ENCODE peak calls at places on chromosomes 16 and 17, in seven cellular contexts. One of them, this sample, is unnamed.

GRCh38 chr17:37088913-37089312 is 140.2 kb downstream of the AATF start:
- DNase-seq in AG09309: no peak
- DNase-seq in sigmoid colon: no peak
- DNase-seq in heart right ventricle: no peak
- DNase-seq in uterus: no peak
- DNase-seq in left ventricle myocardium inferior: no peak
- DNase-seq in WTC11: no peak
- DNase-seq in this sample: no peak

GRCh38 chr17:44548714-44549230 is 8.5 kb upstream of the FZD2 start:
- DNase-seq in left ventricle myocardium inferior: no peak
- DNase-seq in uterus: no peak
- DNase-seq in AG09309: no peak
- DNase-seq in sigmoid colon: no peak
- DNase-seq in heart right ventricle: no peak
- DNase-seq in WTC11: no peak
- DNase-seq in this sample: no peak

GRCh38 chr16:50631249-50631984 is 49.7 kb downstream of the SNX20 start:
- DNase-seq in WTC11: no peak
- DNase-seq in heart right ventricle: no peak
- DNase-seq in left ventricle myocardium inferior: no peak
- DNase-seq in AG09309: no peak
- DNase-seq in sigmoid colon: no peak
- DNase-seq in uterus: no peak
- DNase-seq in this sample: no peak

GRCh38 chr17:76716146-76716833 is 5.5 kb upstream of the MXRA7 start:
- DNase-seq in left ventricle myocardium inferior: peak; percentile 42
- DNase-seq in WTC11: no peak
- DNase-seq in AG09309: peak; percentile 100
- DNase-seq in sigmoid colon: peak; percentile 77
- DNase-seq in uterus: no peak
- DNase-seq in heart right ventricle: no peak
- DNase-seq in this sample: peak; percentile 100

GRCh38 chr17:19935169-19935568 is 42.5 kb downstream of the AKAP10 start:
- DNase-seq in sigmoid colon: no peak
- DNase-seq in uterus: no peak
- DNase-seq in heart right ventricle: no peak
- DNase-seq in AG09309: no peak
- DNase-seq in left ventricle myocardium inferior: no peak
- DNase-seq in WTC11: no peak
- DNase-seq in this sample: peak; percentile 47

GRCh38 chr16:54050281-54051210 is 236.0 kb downstream of the IRX3 start:
- DNase-seq in heart right ventricle: no peak
- DNase-seq in uterus: no peak
- DNase-seq in sigmoid colon: no peak
- DNase-seq in left ventricle myocardium inferior: no peak
- DNase-seq in WTC11: no peak
- DNase-seq in AG09309: peak; percentile 39
- DNase-seq in this sample: peak; percentile 55

GRCh38 chr17:28857848-28858360 is 3.1 kb downstream of the ERAL1 start:
- DNase-seq in heart right ventricle: no peak
- DNase-seq in uterus: no peak
- DNase-seq in sigmoid colon: no peak
- DNase-seq in left ventricle myocardium inferior: no peak
- DNase-seq in AG09309: no peak
- DNase-seq in WTC11: no peak
- DNase-seq in this sample: no peak

GRCh38 chr17:67386965-67387551 is 10.0 kb downstream of the PITPNC1 start:
- DNase-seq in uterus: no peak
- DNase-seq in AG09309: no peak
- DNase-seq in WTC11: peak; percentile 79
- DNase-seq in left ventricle myocardium inferior: peak; percentile 36
- DNase-seq in heart right ventricle: peak; percentile 62
- DNase-seq in sigmoid colon: no peak
- DNase-seq in this sample: peak; percentile 32

GRCh38 chr16:68528686-68529379 is 10.3 kb upstream of the ZFP90 start:
- DNase-seq in uterus: peak; percentile 85
- DNase-seq in sigmoid colon: peak; percentile 92
- DNase-seq in AG09309: no peak
- DNase-seq in left ventricle myocardium inferior: peak; percentile 84
- DNase-seq in WTC11: peak; percentile 91
- DNase-seq in heart right ventricle: peak; percentile 86
- DNase-seq in this sample: peak; percentile 86

GRCh38 chr17:28827672-28828071 is 14.9 kb downstream of the FAM222B start:
- DNase-seq in AG09309: no peak
- DNase-seq in WTC11: no peak
- DNase-seq in uterus: no peak
- DNase-seq in heart right ventricle: no peak
- DNase-seq in sigmoid colon: no peak
- DNase-seq in left ventricle myocardium inferior: no peak
- DNase-seq in this sample: no peak

GRCh38 chr17:17621254-17621653 is 29.7 kb upstream of the PEMT start:
- DNase-seq in uterus: no peak
- DNase-seq in WTC11: no peak
- DNase-seq in heart right ventricle: no peak
- DNase-seq in left ventricle myocardium inferior: no peak
- DNase-seq in sigmoid colon: no peak
- DNase-seq in AG09309: no peak
- DNase-seq in this sample: no peak

GRCh38 chr17:68324114-68324513 is 32.8 kb downstream of the ARSG start:
- DNase-seq in AG09309: no peak
- DNase-seq in left ventricle myocardium inferior: no peak
- DNase-seq in uterus: no peak
- DNase-seq in heart right ventricle: no peak
- DNase-seq in sigmoid colon: no peak
- DNase-seq in WTC11: no peak
- DNase-seq in this sample: no peak

GRCh38 chr16:27633721-27634120 is 83.8 kb downstream of the KATNIP start:
- DNase-seq in left ventricle myocardium inferior: no peak
- DNase-seq in AG09309: no peak
- DNase-seq in WTC11: no peak
- DNase-seq in heart right ventricle: no peak
- DNase-seq in sigmoid colon: no peak
- DNase-seq in uterus: no peak
- DNase-seq in this sample: no peak

GRCh38 chr16:70482624-70483023 is 28.2 kb downstream of the FCSK start:
- DNase-seq in heart right ventricle: no peak
- DNase-seq in left ventricle myocardium inferior: no peak
- DNase-seq in sigmoid colon: no peak
- DNase-seq in uterus: no peak
- DNase-seq in WTC11: no peak
- DNase-seq in AG09309: no peak
- DNase-seq in this sample: no peak

GRCh38 chr17:38893612-38894011 is 23.8 kb downstream of the LASP1 start:
- DNase-seq in sigmoid colon: no peak
- DNase-seq in left ventricle myocardium inferior: peak; percentile 56
- DNase-seq in WTC11: no peak
- DNase-seq in uterus: no peak
- DNase-seq in AG09309: no peak
- DNase-seq in heart right ventricle: peak; percentile 52
- DNase-seq in this sample: peak; percentile 71

GRCh38 chr16:78563905-78564304 is 464.5 kb downstream of the WWOX start:
- DNase-seq in sigmoid colon: no peak
- DNase-seq in AG09309: no peak
- DNase-seq in heart right ventricle: peak; percentile 14
- DNase-seq in WTC11: no peak
- DNase-seq in left ventricle myocardium inferior: no peak
- DNase-seq in uterus: no peak
- DNase-seq in this sample: no peak

GRCh38 chr16:12951392-12951791 is 50.0 kb downstream of the SHISA9 start:
- DNase-seq in sigmoid colon: no peak
- DNase-seq in WTC11: peak; percentile 18
- DNase-seq in left ventricle myocardium inferior: no peak
- DNase-seq in AG09309: no peak
- DNase-seq in heart right ventricle: no peak
- DNase-seq in uterus: no peak
- DNase-seq in this sample: no peak

GRCh38 chr16:88741368-88741767 is 35.1 kb downstream of the CTU2 start:
- DNase-seq in uterus: no peak
- DNase-seq in left ventricle myocardium inferior: no peak
- DNase-seq in AG09309: no peak
- DNase-seq in sigmoid colon: no peak
- DNase-seq in WTC11: no peak
- DNase-seq in heart right ventricle: no peak
- DNase-seq in this sample: no peak

GRCh38 chr17:53837131-53837530 is 14.4 kb downstream of the KIF2B start:
- DNase-seq in WTC11: no peak
- DNase-seq in AG09309: no peak
- DNase-seq in sigmoid colon: no peak
- DNase-seq in uterus: no peak
- DNase-seq in heart right ventricle: no peak
- DNase-seq in left ventricle myocardium inferior: no peak
- DNase-seq in this sample: peak; percentile 1
- TF ChIP-seq CTCF in WTC11: no peak
- TF ChIP-seq CTCF in AG09309: no peak
- TF ChIP-seq CTCF in sigmoid colon: no peak
- TF ChIP-seq CTCF in uterus: no peak
- TF ChIP-seq CTCF in heart right ventricle: no peak
- TF ChIP-seq CTCF in left ventricle myocardium inferior: no peak
- TF ChIP-seq CTCF in this sample: no peak

DNA sequence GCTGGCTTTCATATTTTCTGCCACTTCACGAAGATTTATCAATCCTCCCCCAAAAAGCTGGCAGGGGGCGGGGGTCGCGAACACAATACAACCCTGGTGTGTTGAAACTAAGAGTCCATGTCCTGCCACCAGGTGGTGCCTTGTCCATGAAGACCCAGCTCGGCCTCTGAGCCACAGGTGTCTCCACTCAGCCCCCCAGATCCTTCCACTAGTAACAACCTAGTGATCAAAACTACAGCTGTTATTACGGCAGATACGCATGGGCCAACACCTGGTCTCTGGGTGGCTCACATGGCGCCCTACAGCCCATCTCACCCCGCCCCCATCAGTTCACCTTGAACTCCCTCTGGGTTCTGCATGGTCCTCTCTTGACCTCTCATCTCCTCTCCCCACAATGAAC is 27.7 kb downstream of the USP7 start:
- DNase-seq in left ventricle myocardium inferior: no peak
- DNase-seq in uterus: no peak
- DNase-seq in sigmoid colon: no peak
- DNase-seq in WTC11: peak; percentile 66
- DNase-seq in AG09309: no peak
- DNase-seq in heart right ventricle: no peak
- DNase-seq in this sample: peak; percentile 13
- TF ChIP-seq CTCF in left ventricle myocardium inferior: no peak
- TF ChIP-seq CTCF in uterus: no peak
- TF ChIP-seq CTCF in sigmoid colon: no peak
- TF ChIP-seq CTCF in WTC11: no peak
- TF ChIP-seq CTCF in AG09309: peak; percentile 39
- TF ChIP-seq CTCF in heart right ventricle: no peak
- TF ChIP-seq CTCF in this sample: peak; percentile 43

GRCh38 chr17:43365356-43365755 is 33.4 kb upstream of the ARL4D start:
- DNase-seq in WTC11: no peak
- DNase-seq in sigmoid colon: no peak
- DNase-seq in uterus: no peak
- DNase-seq in AG09309: no peak
- DNase-seq in left ventricle myocardium inferior: no peak
- DNase-seq in heart right ventricle: no peak
- DNase-seq in this sample: no peak
- TF ChIP-seq CTCF in WTC11: no peak
- TF ChIP-seq CTCF in sigmoid colon: no peak
- TF ChIP-seq CTCF in uterus: peak; percentile 4
- TF ChIP-seq CTCF in AG09309: peak; percentile 7
- TF ChIP-seq CTCF in left ventricle myocardium inferior: no peak
- TF ChIP-seq CTCF in heart right ventricle: no peak
- TF ChIP-seq CTCF in this sample: peak; percentile 15

DNA sequence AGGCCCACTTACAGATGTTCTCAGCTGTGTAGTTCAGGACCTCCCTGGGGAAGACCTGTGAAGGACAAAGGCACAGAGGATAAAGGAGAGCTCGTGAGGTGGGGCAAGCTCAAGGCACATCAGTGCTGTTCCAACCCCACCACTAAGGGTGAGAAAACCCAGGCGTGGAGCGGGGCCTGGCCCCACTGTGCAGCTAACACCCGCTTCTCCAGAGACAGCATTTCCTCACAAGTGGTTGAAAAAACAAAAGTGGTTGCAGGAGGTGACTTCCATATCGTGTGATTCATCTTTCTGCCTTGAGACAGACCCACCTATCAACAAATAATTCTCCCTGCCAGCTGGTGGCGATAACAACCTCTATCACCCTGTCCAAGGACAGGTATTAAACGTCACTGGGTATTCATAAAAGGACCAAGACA is 30.0 kb downstream of the SNN start:
- DNase-seq in heart right ventricle: no peak
- DNase-seq in left ventricle myocardium inferior: no peak
- DNase-seq in WTC11: no peak
- DNase-seq in uterus: no peak
- DNase-seq in AG09309: no peak
- DNase-seq in sigmoid colon: no peak
- DNase-seq in this sample: peak; percentile 67
- TF ChIP-seq CTCF in heart right ventricle: no peak
- TF ChIP-seq CTCF in left ventricle myocardium inferior: no peak
- TF ChIP-seq CTCF in WTC11: no peak
- TF ChIP-seq CTCF in uterus: no peak
- TF ChIP-seq CTCF in AG09309: peak; percentile 17
- TF ChIP-seq CTCF in sigmoid colon: no peak
- TF ChIP-seq CTCF in this sample: peak; percentile 24

GRCh38 chr17:66021757-66022156 is 170.2 kb downstream of the CEP112 start:
- DNase-seq in left ventricle myocardium inferior: no peak
- DNase-seq in heart right ventricle: no peak
- DNase-seq in AG09309: no peak
- DNase-seq in sigmoid colon: no peak
- DNase-seq in WTC11: no peak
- DNase-seq in uterus: no peak
- DNase-seq in this sample: no peak
- TF ChIP-seq CTCF in left ventricle myocardium inferior: no peak
- TF ChIP-seq CTCF in heart right ventricle: no peak
- TF ChIP-seq CTCF in AG09309: no peak
- TF ChIP-seq CTCF in sigmoid colon: no peak
- TF ChIP-seq CTCF in WTC11: peak; percentile 13
- TF ChIP-seq CTCF in uterus: no peak
- TF ChIP-seq CTCF in this sample: no peak

DNA sequence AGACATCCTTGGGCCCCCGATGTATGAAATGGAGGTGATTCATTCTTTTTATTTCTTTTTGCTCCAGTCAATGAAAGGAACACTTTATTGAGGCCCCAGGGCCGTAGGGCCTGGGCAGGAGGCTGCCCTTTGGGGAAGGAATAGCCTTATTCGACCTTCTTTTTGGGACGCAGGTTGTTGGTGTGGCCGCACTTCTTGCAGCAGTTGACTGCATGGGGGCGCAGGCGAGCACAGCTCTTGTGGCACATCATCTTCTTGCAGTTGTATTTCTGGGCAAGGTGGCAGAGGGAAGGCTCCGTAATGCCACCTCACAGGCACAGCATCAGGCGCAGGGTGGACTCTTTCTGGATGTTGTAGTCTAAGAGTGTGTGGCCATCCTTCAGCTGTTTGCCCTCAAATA is 50.9 kb downstream of the SIAH1 start:
- DNase-seq in uterus: no peak
- DNase-seq in left ventricle myocardium inferior: no peak
- DNase-seq in AG09309: no peak
- DNase-seq in heart right ventricle: no peak
- DNase-seq in WTC11: peak; percentile 50
- DNase-seq in sigmoid colon: no peak
- DNase-seq in this sample: no peak
- TF ChIP-seq CTCF in uterus: no peak
- TF ChIP-seq CTCF in left ventricle myocardium inferior: no peak
- TF ChIP-seq CTCF in AG09309: no peak
- TF ChIP-seq CTCF in heart right ventricle: no peak
- TF ChIP-seq CTCF in WTC11: no peak
- TF ChIP-seq CTCF in sigmoid colon: no peak
- TF ChIP-seq CTCF in this sample: peak; percentile 23

This sample was measured in choroid plexus epithelial cell.